ENCODE peak calls at places on chromosomes 2 and 18, in seven cellular contexts. One of them, this sample, is unnamed.

GRCh38 chr2:177147093-177147694 is 65.4 kb upstream of the HNRNPA3 start:
- DNase-seq in GM23338: peak
- DNase-seq in neural progenitor cell: peak
- DNase-seq in MM.1S: peak
- DNase-seq in PC-3: peak
- DNase-seq in GM23248: peak
- DNase-seq in HCT116: no peak
- DNase-seq in this sample: peak

GRCh38 chr2:108988796-108989713 is at the start of gene EDAR:
- DNase-seq in neural progenitor cell: peak
- DNase-seq in MM.1S: peak
- DNase-seq in GM23248: peak
- DNase-seq in HCT116: peak
- DNase-seq in PC-3: peak
- DNase-seq in GM23338: peak
- DNase-seq in this sample: peak

GRCh38 chr2:62706721-62707516 is 1.4 kb downstream of the EHBP1 start:
- DNase-seq in GM23338: no peak
- DNase-seq in GM23248: peak
- DNase-seq in HCT116: no peak
- DNase-seq in PC-3: peak
- DNase-seq in MM.1S: no peak
- DNase-seq in neural progenitor cell: peak
- DNase-seq in this sample: no peak

GRCh38 chr2:217864960-217865359 is 137.8 kb downstream of the TNS1 start:
- DNase-seq in neural progenitor cell: no peak
- DNase-seq in GM23338: no peak
- DNase-seq in GM23248: peak
- DNase-seq in PC-3: no peak
- DNase-seq in HCT116: no peak
- DNase-seq in MM.1S: no peak
- DNase-seq in this sample: no peak

GRCh38 chr2:32732135-32732534 is 104.3 kb downstream of the TTC27 start:
- DNase-seq in PC-3: no peak
- DNase-seq in HCT116: no peak
- DNase-seq in GM23338: no peak
- DNase-seq in MM.1S: no peak
- DNase-seq in neural progenitor cell: no peak
- DNase-seq in GM23248: no peak
- DNase-seq in this sample: no peak

GRCh38 chr18:63834471-63835113 is 52.9 kb upstream of the SERPINB2 start:
- DNase-seq in PC-3: peak
- DNase-seq in HCT116: no peak
- DNase-seq in neural progenitor cell: no peak
- DNase-seq in MM.1S: no peak
- DNase-seq in GM23338: no peak
- DNase-seq in GM23248: peak
- DNase-seq in this sample: no peak

GRCh38 chr2:101012706-101013181 is 10.7 kb downstream of the RPL31 start:
- DNase-seq in GM23338: peak
- DNase-seq in PC-3: peak
- DNase-seq in GM23248: peak
- DNase-seq in neural progenitor cell: peak
- DNase-seq in MM.1S: peak
- DNase-seq in HCT116: no peak
- DNase-seq in this sample: peak

GRCh38 chr2:65377556-65378307 is 54.7 kb downstream of the SPRED2 start:
- DNase-seq in PC-3: peak
- DNase-seq in GM23338: peak
- DNase-seq in neural progenitor cell: no peak
- DNase-seq in HCT116: no peak
- DNase-seq in MM.1S: no peak
- DNase-seq in GM23248: peak
- DNase-seq in this sample: peak

GRCh38 chr2:233449921-233450853 is 95.9 kb downstream of the DGKD start:
- DNase-seq in GM23248: no peak
- DNase-seq in GM23338: no peak
- DNase-seq in neural progenitor cell: peak
- DNase-seq in MM.1S: no peak
- DNase-seq in HCT116: no peak
- DNase-seq in PC-3: no peak
- DNase-seq in this sample: no peak

GRCh38 chr2:19256239-19256638 is 102.2 kb downstream of the OSR1 start:
- DNase-seq in PC-3: peak
- DNase-seq in neural progenitor cell: no peak
- DNase-seq in HCT116: peak
- DNase-seq in GM23338: no peak
- DNase-seq in GM23248: peak
- DNase-seq in MM.1S: no peak
- DNase-seq in this sample: no peak

GRCh38 chr2:15787535-15788457 is 152.6 kb upstream of the MYCN start:
- DNase-seq in GM23338: no peak
- DNase-seq in MM.1S: no peak
- DNase-seq in GM23248: no peak
- DNase-seq in neural progenitor cell: no peak
- DNase-seq in PC-3: no peak
- DNase-seq in HCT116: no peak
- DNase-seq in this sample: no peak

GRCh38 chr2:108922141-108922915 is 66.7 kb downstream of the EDAR start:
- DNase-seq in GM23338: no peak
- DNase-seq in PC-3: peak
- DNase-seq in HCT116: no peak
- DNase-seq in GM23248: peak
- DNase-seq in neural progenitor cell: no peak
- DNase-seq in MM.1S: no peak
- DNase-seq in this sample: no peak

GRCh38 chr2:191148766-191149165 is 2.0 kb downstream of the STAT4 start:
- DNase-seq in PC-3: no peak
- DNase-seq in MM.1S: no peak
- DNase-seq in neural progenitor cell: no peak
- DNase-seq in GM23248: no peak
- DNase-seq in GM23338: no peak
- DNase-seq in HCT116: no peak
- DNase-seq in this sample: no peak

GRCh38 chr2:232321156-232321816 is 57.3 kb upstream of the ALPP start:
- DNase-seq in PC-3: no peak
- DNase-seq in GM23338: peak
- DNase-seq in GM23248: no peak
- DNase-seq in neural progenitor cell: peak
- DNase-seq in HCT116: no peak
- DNase-seq in MM.1S: no peak
- DNase-seq in this sample: no peak

GRCh38 chr18:23844991-23845680 is 155.9 kb downstream of the LAMA3 start:
- DNase-seq in GM23338: peak
- DNase-seq in PC-3: peak
- DNase-seq in MM.1S: no peak
- DNase-seq in GM23248: peak
- DNase-seq in HCT116: no peak
- DNase-seq in neural progenitor cell: peak
- DNase-seq in this sample: peak

GRCh38 chr18:44654555-44654954 is 26.1 kb upstream of the SETBP1 start:
- DNase-seq in MM.1S: no peak
- DNase-seq in HCT116: no peak
- DNase-seq in GM23338: no peak
- DNase-seq in PC-3: peak
- DNase-seq in GM23248: peak
- DNase-seq in neural progenitor cell: no peak
- DNase-seq in this sample: no peak

GRCh38 chr2:135473567-135473966 is 57.5 kb downstream of the ZRANB3 start:
- DNase-seq in GM23338: peak
- DNase-seq in HCT116: no peak
- DNase-seq in neural progenitor cell: no peak
- DNase-seq in MM.1S: peak
- DNase-seq in GM23248: peak
- DNase-seq in PC-3: peak
- DNase-seq in this sample: peak

GRCh38 chr2:190707726-190708125 is 58.8 kb downstream of the NAB1 start:
- DNase-seq in GM23248: no peak
- DNase-seq in MM.1S: no peak
- DNase-seq in HCT116: no peak
- DNase-seq in GM23338: no peak
- DNase-seq in PC-3: no peak
- DNase-seq in neural progenitor cell: no peak
- DNase-seq in this sample: no peak

GRCh38 chr2:43884674-43885073 is 45.9 kb downstream of the ABCG8 start:
- DNase-seq in neural progenitor cell: no peak
- DNase-seq in GM23338: no peak
- DNase-seq in MM.1S: no peak
- DNase-seq in GM23248: no peak
- DNase-seq in PC-3: no peak
- DNase-seq in HCT116: no peak
- DNase-seq in this sample: no peak

GRCh38 chr18:31429623-31430022 is 17.9 kb upstream of the DSG3 start:
- DNase-seq in HCT116: no peak
- DNase-seq in neural progenitor cell: no peak
- DNase-seq in PC-3: peak
- DNase-seq in GM23248: no peak
- DNase-seq in MM.1S: no peak
- DNase-seq in GM23338: peak
- DNase-seq in this sample: peak

GRCh38 chr18:72114801-72115594 is 429.1 kb downstream of the CBLN2 start:
- DNase-seq in MM.1S: no peak
- DNase-seq in HCT116: no peak
- DNase-seq in GM23248: no peak
- DNase-seq in PC-3: peak
- DNase-seq in neural progenitor cell: no peak
- DNase-seq in GM23338: no peak
- DNase-seq in this sample: peak

DNA sequence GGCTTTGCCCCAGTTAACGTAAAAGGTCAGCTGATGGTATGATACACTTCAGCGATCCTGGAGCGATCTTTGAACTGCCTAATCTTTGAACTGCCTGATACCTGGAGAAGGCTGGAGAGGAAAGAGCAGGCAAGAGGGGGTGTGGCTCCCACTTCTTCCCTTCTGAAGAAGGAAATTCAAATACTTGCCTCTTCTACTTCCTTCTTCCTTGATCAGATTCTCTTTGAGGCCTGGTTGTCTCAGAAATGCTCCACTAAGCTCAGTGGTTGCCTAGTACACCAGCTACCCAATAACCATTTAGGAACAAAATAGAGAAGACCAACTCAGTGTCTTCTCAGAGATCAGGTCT is 638 bp downstream of the GALM start:
- DNase-seq in GM23338: peak
- DNase-seq in HCT116: no peak
- DNase-seq in GM23248: peak
- DNase-seq in neural progenitor cell: no peak
- DNase-seq in MM.1S: peak
- DNase-seq in PC-3: peak
- DNase-seq in this sample: peak
- TF ChIP-seq EZH2phosphoT487 in GM23338: no peak
- TF ChIP-seq EZH2phosphoT487 in HCT116: no peak
- TF ChIP-seq EZH2phosphoT487 in GM23248: no peak
- TF ChIP-seq EZH2phosphoT487 in neural progenitor cell: no peak
- TF ChIP-seq EZH2phosphoT487 in MM.1S: no peak
- TF ChIP-seq EZH2phosphoT487 in PC-3: no peak
- TF ChIP-seq EZH2phosphoT487 in this sample: no peak

DNA sequence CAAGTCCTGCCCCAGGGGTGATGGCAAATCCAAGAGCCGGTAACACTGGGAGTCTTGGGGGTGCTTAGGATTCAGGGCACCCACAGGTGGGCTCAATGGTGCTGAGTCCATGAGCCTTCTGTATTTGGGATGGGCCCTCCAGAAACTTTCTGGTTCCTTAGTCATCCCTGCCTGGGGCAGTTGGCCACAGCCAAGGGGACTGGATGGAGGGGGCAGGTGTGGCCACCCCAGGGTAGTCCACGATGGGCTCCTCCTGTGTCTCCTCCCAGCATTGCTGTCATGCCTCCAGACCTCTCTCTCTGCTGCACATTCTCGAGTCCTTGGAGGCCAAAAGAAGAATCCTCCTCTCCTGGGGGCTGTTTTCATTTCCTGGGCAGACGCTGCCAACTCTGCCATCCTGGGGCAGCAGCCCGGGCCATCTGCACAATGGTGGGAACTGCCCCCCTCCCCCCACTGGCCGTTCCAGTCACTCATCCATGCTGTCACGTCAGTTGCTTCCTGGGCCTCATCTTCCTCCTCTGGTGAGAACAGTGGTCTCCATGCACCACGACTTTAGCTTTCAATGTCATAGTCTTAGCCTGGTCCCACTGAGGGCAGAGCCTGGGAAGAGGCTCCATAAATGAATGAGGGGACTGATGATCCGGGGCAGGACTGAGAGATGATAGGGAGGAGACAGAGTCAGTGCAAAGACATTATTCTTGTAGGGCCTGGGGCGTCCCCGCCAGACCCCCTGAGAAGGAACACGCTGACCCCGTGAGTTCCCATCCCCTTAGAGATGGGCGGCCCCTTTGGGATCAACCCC is 157.8 kb upstream of the TWIST2 start:
- DNase-seq in neural progenitor cell: no peak
- DNase-seq in GM23248: peak
- DNase-seq in GM23338: no peak
- DNase-seq in HCT116: no peak
- DNase-seq in PC-3: no peak
- DNase-seq in MM.1S: no peak
- DNase-seq in this sample: no peak
- H3K4me2 ChIP-seq in neural progenitor cell: no peak
- H3K4me2 ChIP-seq in GM23248: no peak
- H3K4me2 ChIP-seq in GM23338: no peak
- H3K4me2 ChIP-seq in HCT116: no peak
- H3K4me2 ChIP-seq in PC-3: no peak
- H3K4me2 ChIP-seq in MM.1S: no peak
- H3K4me2 ChIP-seq in this sample: no peak

DNA sequence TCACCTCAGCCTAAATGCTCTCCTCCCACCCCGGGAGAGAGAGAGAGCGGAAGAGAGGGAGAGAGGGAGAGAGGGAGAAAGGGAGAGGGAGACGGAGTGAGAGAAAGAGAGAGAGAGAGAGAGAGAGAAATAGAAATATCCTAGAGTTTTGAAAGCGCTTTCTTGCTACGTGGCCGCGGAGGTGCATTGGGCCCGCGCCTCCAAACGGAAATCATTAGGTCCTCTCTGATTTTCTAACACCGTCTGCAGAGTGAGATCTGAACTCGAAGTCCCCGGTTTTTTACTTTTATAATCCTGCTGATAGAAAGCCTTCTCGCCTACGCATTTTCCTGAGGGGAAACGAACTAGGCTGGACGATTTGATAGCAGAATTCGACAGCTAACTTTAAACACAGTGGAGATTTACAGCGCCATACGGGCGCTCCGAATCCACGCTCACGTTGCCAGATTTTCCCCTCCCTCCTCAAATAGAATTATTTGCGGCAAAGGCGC is 912 bp upstream of the EVX2 start:
- DNase-seq in neural progenitor cell: no peak
- DNase-seq in GM23338: peak
- DNase-seq in PC-3: no peak
- DNase-seq in MM.1S: no peak
- DNase-seq in HCT116: no peak
- DNase-seq in GM23248: peak
- DNase-seq in this sample: no peak
- TF ChIP-seq EZH2 in neural progenitor cell: peak
- TF ChIP-seq EZH2 in GM23338: peak
- TF ChIP-seq EZH2 in PC-3: no peak
- TF ChIP-seq EZH2 in MM.1S: no peak
- TF ChIP-seq EZH2 in HCT116: no peak
- TF ChIP-seq EZH2 in GM23248: peak
- TF ChIP-seq EZH2 in this sample: peak

DNA sequence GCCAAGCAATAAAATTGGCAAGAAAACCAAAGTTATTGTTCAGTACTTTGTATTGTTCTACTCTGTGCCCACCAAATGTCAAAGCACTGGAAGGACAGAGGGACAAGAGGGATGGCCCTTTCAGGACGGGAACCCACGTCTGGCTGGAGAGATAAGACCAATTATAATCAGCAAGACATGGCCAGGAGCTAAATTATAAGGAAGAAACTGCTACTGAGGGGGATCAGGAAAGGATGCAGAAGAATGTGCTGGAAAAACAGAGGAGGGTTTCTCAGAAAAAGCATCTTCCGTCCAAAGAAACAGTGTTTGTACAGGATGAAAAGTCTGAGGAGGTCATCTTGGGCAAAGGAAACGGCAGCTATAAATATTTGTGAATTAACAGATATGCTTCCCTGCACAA is 46.4 kb upstream of the NARS1 start:
- DNase-seq in neural progenitor cell: no peak
- DNase-seq in HCT116: no peak
- DNase-seq in GM23338: no peak
- DNase-seq in PC-3: no peak
- DNase-seq in MM.1S: no peak
- DNase-seq in GM23248: no peak
- DNase-seq in this sample: no peak
- TF ChIP-seq EZH2phosphoT487 in neural progenitor cell: no peak
- TF ChIP-seq EZH2phosphoT487 in HCT116: no peak
- TF ChIP-seq EZH2phosphoT487 in GM23338: no peak
- TF ChIP-seq EZH2phosphoT487 in PC-3: no peak
- TF ChIP-seq EZH2phosphoT487 in MM.1S: no peak
- TF ChIP-seq EZH2phosphoT487 in GM23248: no peak
- TF ChIP-seq EZH2phosphoT487 in this sample: no peak